ENCODE peak calls at places on chromosomes 1 and 21, in four cellular contexts. Q, C, N and G are unnamed samples.

GRCh38 chr21:15839601-15840000 is 109.8 kb downstream of the USP25 start:
- DNase-seq in N (no peak), C (no peak), Q (peak), G (no peak)

GRCh38 chr1:1804301-1804700 is 26.0 kb upstream of the NADK start:
- DNase-seq in C (no peak), Q (no peak), N (no peak), G (no peak)

GRCh38 chr1:199029855-199030254 is 391.0 kb downstream of the PTPRC start:
- DNase-seq in Q (peak), N (no peak), C (no peak), G (no peak)

GRCh38 chr1:47031059-47031458 is 7.6 kb downstream of the CYP4X1 start:
- DNase-seq in N (no peak), Q (no peak), C (no peak), G (no peak)

GRCh38 chr1:202202500-202203168 is 9.0 kb downstream of the LGR6 start:
- DNase-seq in C (no peak), N (no peak), Q (no peak), G (no peak)

GRCh38 chr1:13890766-13891165 is 190.8 kb downstream of the PRDM2 start:
- DNase-seq in C (no peak), N (no peak), Q (no peak), G (no peak)

GRCh38 chr1:220552672-220553258 is 24.8 kb downstream of the MARK1 start:
- DNase-seq in N (no peak), C (no peak), Q (no peak), G (no peak)

GRCh38 chr1:73537400-73537799 is 660.6 kb downstream of the LRRIQ3 start:
- DNase-seq in Q (no peak), C (no peak), N (no peak), G (no peak)

GRCh38 chr1:225977937-225978748 is 21.0 kb downstream of the SDE2 start:
- DNase-seq in Q (no peak), C (no peak), N (no peak), G (no peak)

GRCh38 chr21:44024895-44025353 is 12.8 kb downstream of the TRAPPC10 start:
- DNase-seq in C (no peak), N (no peak), Q (peak), G (no peak)

GRCh38 chr1:169925505-169926482 is 32.1 kb upstream of the SCYL3 start:
- DNase-seq in Q (no peak), C (no peak), N (no peak), G (no peak)

GRCh38 chr1:228830954-228831481 is 95.7 kb downstream of the RHOU start:
- DNase-seq in N (no peak), Q (peak), C (peak), G (no peak)

GRCh38 chr1:165443539-165444289 is 1.2 kb downstream of the RXRG start:
- DNase-seq in N (no peak), Q (no peak), C (no peak), G (peak)

GRCh38 chr1:72845981-72846380 is 563.6 kb upstream of the NEGR1 start:
- DNase-seq in N (no peak), Q (no peak), C (no peak), G (no peak)

GRCh38 chr1:215720121-215720520 is 153.0 kb downstream of the KCTD3 start:
- DNase-seq in Q (peak), N (no peak), C (no peak), G (no peak)

GRCh38 chr1:156489166-156489934 is 11.2 kb downstream of the MEF2D start:
- DNase-seq in C (no peak), N (peak), Q (peak), G (peak)

GRCh38 chr1:242011879-242012674 is 13.2 kb upstream of the MAP1LC3C start:
- DNase-seq in Q (peak), C (no peak), N (no peak), G (no peak)

GRCh38 chr1:33640114-33640660 is 167.7 kb downstream of the ZSCAN20 start:
- DNase-seq in Q (peak), C (no peak), N (no peak), G (no peak)
- TF ChIP-seq CTCF in Q (no peak), C (no peak), N (no peak), G (no peak)

GRCh38 chr21:26032263-26032662 is 138.3 kb downstream of the APP start:
- DNase-seq in C (no peak), N (no peak), Q (no peak), G (no peak)
- TF ChIP-seq CTCF in C (no peak), N (no peak), Q (no peak), G (no peak)

DNA sequence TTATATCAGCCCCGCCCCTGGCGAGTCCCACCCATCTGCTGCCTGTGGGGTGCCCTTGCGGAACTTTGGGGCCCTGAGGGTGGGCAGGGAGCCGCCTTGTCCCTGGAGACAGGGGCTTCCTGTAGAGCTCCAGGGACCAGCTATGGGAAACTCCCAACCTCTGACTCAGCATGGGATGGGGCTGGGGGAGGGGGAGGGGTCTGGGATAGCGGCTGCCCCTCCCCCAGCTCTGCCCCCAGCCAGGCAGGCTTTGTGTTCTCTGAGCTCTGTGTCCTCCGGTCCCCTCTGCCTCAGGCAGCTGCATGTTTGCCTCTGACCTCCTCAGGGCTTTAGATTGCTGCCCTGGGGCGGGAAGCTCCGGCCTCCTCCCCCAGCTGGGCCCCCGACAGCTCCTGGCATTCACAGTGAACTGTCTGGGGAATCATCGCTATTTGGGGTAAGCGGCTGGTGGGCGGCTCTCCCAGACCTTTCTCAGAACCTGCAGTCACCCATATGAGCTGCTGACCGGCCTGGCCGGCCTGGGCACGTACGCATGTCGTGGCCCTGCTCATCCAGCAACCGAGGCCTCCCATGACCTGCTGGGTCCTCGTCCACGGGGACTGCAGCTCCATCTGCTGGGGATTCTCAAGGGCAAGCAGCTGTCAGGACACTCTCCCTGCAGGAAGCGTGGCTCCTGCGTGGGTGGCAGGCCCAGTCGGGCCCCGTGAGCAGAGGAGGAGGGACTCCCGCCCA is 17.1 kb downstream of the ARHGEF16 start:
- DNase-seq in C (no peak), Q (peak), N (peak), G (peak)
- TF ChIP-seq CTCF in C (peak), Q (peak), N (no peak), G (peak)

GRCh38 chr1:150829751-150830150 is 21.7 kb upstream of the CTSK start:
- DNase-seq in Q (no peak), C (no peak), N (peak), G (no peak)
- TF ChIP-seq CTCF in Q (no peak), C (no peak), N (peak), G (peak)

GRCh38 chr1:207818971-207819451 is 67.2 kb downstream of the CD46 start:
- DNase-seq in C (no peak), N (no peak), Q (peak), G (no peak)
- TF ChIP-seq CTCF in C (no peak), N (no peak), Q (no peak), G (no peak)

GRCh38 chr1:50369830-50370229 is 53.4 kb downstream of the DMRTA2 start:
- DNase-seq in N (no peak), Q (no peak), C (no peak), G (no peak)
- TF ChIP-seq CTCF in N (no peak), Q (peak), C (no peak), G (no peak)

GRCh38 chr1:93749894-93750301 is 68.3 kb upstream of the BCAR3 start:
- DNase-seq in N (no peak), Q (no peak), C (no peak), G (no peak)
- TF ChIP-seq CTCF in N (no peak), Q (peak), C (peak), G (no peak)

GRCh38 chr21:17931080-17931479 is 111.9 kb upstream of the C21orf91 start:
- DNase-seq in Q (no peak), C (no peak), N (no peak), G (no peak)
- TF ChIP-seq CTCF in Q (no peak), C (no peak), N (peak), G (peak)

GRCh38 chr1:7407980-7408770 is 362.9 kb upstream of the VAMP3 start:
- DNase-seq in C (no peak), Q (no peak), N (no peak), G (no peak)

GRCh38 chr1:7404046-7404742 is 366.9 kb upstream of the VAMP3 start:
- DNase-seq in N (no peak), Q (no peak), C (no peak), G (no peak)

GRCh38 chr1:7407547-7407895 is 363.6 kb upstream of the VAMP3 start:
- DNase-seq in N (no peak), Q (no peak), C (no peak), G (no peak)

GRCh38 chr1:7406641-7407546 is 364.2 kb upstream of the VAMP3 start:
- DNase-seq in C (no peak), Q (no peak), N (no peak), G (no peak)

GRCh38 chr1:7405844-7406500 is 365.1 kb upstream of the VAMP3 start:
- DNase-seq in N (no peak), Q (no peak), C (no peak), G (no peak)
- TF ChIP-seq CTCF in N (no peak), Q (no peak), C (no peak), G (no peak)

DNA sequence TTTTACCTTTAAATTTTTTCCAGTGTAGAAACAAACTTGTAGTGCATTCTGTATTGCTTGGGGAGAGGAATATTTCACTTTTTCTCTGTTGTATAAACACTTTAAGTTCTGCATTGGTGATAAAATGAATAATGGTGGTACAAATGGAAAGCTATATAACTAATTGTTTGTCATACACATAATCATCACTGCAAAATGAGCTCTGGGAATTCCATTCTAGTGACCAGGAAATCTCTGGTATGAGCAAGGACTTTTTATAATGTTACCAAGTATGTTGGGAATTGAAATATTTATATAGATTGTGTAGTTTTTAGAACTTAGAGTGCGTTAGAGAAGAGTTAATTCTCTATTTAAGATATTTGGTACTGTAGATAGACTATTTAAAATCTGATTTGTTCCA is 5.0 kb upstream of the FMN2 start:
- DNase-seq in C (peak), N (no peak), Q (peak), G (no peak)
- TF ChIP-seq CTCF in C (no peak), N (no peak), Q (no peak), G (no peak)